ENCODE peak calls at places on chromosomes 16 and 17, in seven cellular contexts. L is IMR-90, X is A549, W is HepG2, T is K562, F is H1, R is GM12878. C is an unnamed sample.

GRCh38 chr17:9170822-9171221 is 149.5 kb downstream of the NTN1 start:
- DNase-seq in T (no peak), R (no peak), X (no peak), F (no peak), W (peak), L (no peak), C (no peak)

GRCh38 chr16:1645914-1646525 is 32.1 kb upstream of the JPT2 start:
- DNase-seq in T (peak), F (no peak), L (peak), X (peak), W (peak), R (no peak), C (no peak)

GRCh38 chr16:71201054-71201453 is 29.5 kb downstream of the HYDIN start:
- DNase-seq in W (no peak), F (no peak), T (no peak), X (no peak), R (no peak), L (no peak), C (no peak)

GRCh38 chr17:80855968-80856862 is 135.4 kb upstream of the CHMP6 start:
- DNase-seq in W (peak), X (peak), F (no peak), T (peak), L (peak), R (peak), C (no peak)

GRCh38 chr16:66508261-66508913 is 41.5 kb downstream of the TK2 start:
- DNase-seq in T (no peak), F (no peak), W (no peak), R (no peak), X (peak), L (no peak), C (no peak)

GRCh38 chr16:58491-59439 is 5.1 kb downstream of the SNRNP25 start:
- DNase-seq in L (no peak), F (no peak), T (no peak), W (no peak), X (no peak), R (no peak), C (no peak)

GRCh38 chr17:66784621-66785364 is 50.1 kb upstream of the CACNG5 start:
- DNase-seq in F (no peak), L (no peak), T (no peak), W (no peak), R (no peak), X (no peak), C (peak)

GRCh38 chr16:15658149-15658548 is 8.1 kb downstream of the NDE1 start:
- DNase-seq in W (no peak), R (no peak), T (no peak), L (no peak), F (no peak), X (no peak), C (no peak)

GRCh38 chr16:57618306-57619132 is 9.9 kb upstream of the ADGRG1 start:
- DNase-seq in W (no peak), F (no peak), L (peak), X (no peak), R (no peak), T (no peak), C (no peak)

GRCh38 chr16:57799619-57800212 is 2.6 kb downstream of the KIFC3 start:
- DNase-seq in L (no peak), W (no peak), F (no peak), X (no peak), T (no peak), R (no peak), C (peak)

GRCh38 chr16:83305092-83305491 is 502.7 kb upstream of the HSBP1 start:
- DNase-seq in T (no peak), W (no peak), F (no peak), R (no peak), L (peak), X (no peak), C (no peak)

GRCh38 chr17:77884019-77884418 is 74.5 kb upstream of the TNRC6C start:
- DNase-seq in R (no peak), X (no peak), L (peak), T (no peak), F (no peak), W (no peak), C (peak)

GRCh38 chr17:18257268-18257681 is 1.3 kb downstream of the FLII start:
- DNase-seq in L (no peak), X (no peak), T (no peak), W (peak), F (no peak), R (no peak), C (no peak)
- TF ChIP-seq RFX5 in L (no peak), X (no peak), T (no peak), W (no peak), F (no peak), R (no peak), C (no peak)

DNA sequence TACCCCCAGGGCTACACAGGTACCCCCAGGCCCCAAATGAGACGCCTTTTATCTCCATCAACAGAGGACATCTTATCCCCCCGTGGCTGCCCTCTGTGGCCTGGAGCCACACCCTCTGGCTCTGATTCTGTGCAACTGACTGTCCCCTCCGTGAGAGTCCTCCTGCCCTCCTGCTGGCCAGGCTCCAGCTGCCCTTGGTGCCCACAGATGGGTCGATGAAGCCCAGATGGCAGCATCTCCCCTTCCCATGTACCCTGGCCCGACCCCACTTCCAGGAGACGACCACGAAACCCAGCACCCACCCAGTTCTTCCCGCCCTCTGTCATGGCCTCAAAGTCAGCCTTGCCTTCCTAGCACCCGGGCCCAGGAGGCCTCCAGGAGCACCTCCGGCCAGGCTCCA is 9.6 kb upstream of the KRTAP17-1 start:
- DNase-seq in X (no peak), L (no peak), R (no peak), W (no peak), F (no peak), T (no peak), C (no peak)
- TF ChIP-seq RFX5 in X (no peak), L (no peak), R (no peak), W (no peak), F (no peak), T (no peak), C (no peak)

GRCh38 chr17:10352866-10353265 is 19.9 kb downstream of the MYH13 start:
- DNase-seq in F (no peak), T (no peak), X (no peak), W (no peak), L (no peak), R (no peak), C (no peak)

DNA sequence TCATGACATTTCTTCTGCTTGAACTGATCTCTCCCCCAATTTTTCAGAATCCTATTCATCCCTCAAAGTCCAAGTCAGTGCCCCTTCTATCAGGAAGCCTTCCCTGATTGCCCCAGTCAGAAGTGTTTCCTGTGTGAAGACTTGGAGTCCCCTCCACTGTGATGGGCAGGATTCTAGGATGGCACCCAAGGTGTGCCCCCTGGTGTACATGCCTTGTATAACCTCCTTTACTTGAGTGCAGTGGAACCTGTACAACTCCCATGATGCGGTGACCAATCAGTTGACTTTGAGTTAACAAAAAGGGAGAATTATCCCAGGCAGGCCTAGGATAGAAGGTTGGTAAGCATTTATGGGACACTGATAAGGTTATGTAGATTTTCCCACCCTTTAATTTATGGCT is 23.4 kb downstream of the MYH13 start:
- DNase-seq in F (no peak), R (no peak), X (peak), L (no peak), W (no peak), T (no peak), C (peak)
- TF ChIP-seq RFX5 in F (no peak), R (no peak), X (no peak), L (no peak), W (no peak), T (no peak), C (no peak)

GRCh38 chr17:6448473-6448872 is 4.2 kb downstream of the PIMREG start:
- DNase-seq in R (no peak), L (no peak), X (no peak), W (no peak), F (no peak), T (no peak), C (no peak)
- TF ChIP-seq RFX5 in R (no peak), L (no peak), X (no peak), W (no peak), F (no peak), T (no peak), C (no peak)

GRCh38 chr16:10961231-10961630 is 16.9 kb downstream of the CLEC16A start:
- DNase-seq in T (no peak), R (no peak), L (peak), X (no peak), F (no peak), W (no peak), C (no peak)
- TF ChIP-seq RFX5 in T (no peak), R (no peak), L (no peak), X (no peak), F (no peak), W (no peak), C (no peak)

DNA sequence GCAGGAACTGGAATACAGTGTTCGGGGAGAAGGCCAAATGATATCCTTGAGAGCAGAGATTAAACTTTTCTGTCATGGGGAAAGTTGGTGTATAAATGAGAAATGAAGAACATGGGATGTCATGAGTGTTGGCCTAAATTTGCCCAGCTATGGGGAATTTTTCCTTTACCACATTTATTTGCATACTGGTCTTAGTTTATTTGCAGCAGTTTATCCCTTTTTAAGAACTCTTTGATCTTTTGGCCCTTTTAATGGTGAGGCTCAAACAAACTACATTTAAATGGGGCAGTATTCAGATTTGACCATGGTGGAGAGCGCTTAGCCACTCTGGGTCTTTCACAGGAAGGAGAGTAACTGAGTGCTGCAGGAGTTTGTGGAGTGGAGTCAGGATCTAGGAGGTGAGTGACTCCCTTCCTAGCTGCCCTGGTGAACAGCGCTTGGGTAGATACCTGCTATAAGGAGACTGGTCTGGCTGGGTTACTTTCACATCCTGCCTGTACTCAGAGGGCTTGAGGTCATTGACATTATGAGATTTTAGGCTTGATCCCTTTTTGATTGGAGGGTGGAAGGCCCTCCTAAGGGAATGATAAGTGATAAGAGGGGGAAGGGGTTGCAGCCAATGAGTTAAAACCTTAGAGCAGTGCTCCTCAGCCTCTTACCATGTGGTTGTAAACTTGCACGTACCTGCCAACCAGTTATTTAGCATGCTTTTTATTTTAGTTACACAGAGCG is 10.7 kb downstream of the PYCARD start:
- DNase-seq in F (no peak), R (no peak), W (no peak), T (peak), L (no peak), X (no peak), C (no peak)
- TF ChIP-seq RFX5 in F (no peak), R (no peak), W (no peak), T (no peak), L (no peak), X (no peak), C (no peak)

GRCh38 chr16:3858809-3859208 is 21.7 kb downstream of the CREBBP start:
- DNase-seq in L (no peak), R (no peak), F (no peak), T (no peak), W (no peak), X (no peak), C (no peak)
- TF ChIP-seq RFX5 in L (no peak), R (no peak), F (no peak), T (no peak), W (no peak), X (no peak), C (no peak)

GRCh38 chr16:84785843-84786538 is 33.8 kb upstream of the CRISPLD2 start:
- DNase-seq in L (peak), F (no peak), R (no peak), X (no peak), W (peak), T (no peak), C (peak)

GRCh38 chr16:84790291-84790690 is 29.5 kb upstream of the CRISPLD2 start:
- DNase-seq in T (no peak), L (no peak), R (no peak), F (no peak), X (no peak), W (no peak), C (no peak)

GRCh38 chr16:84789431-84789830 is 30.4 kb upstream of the CRISPLD2 start:
- DNase-seq in T (no peak), F (no peak), R (no peak), W (no peak), X (no peak), L (no peak), C (no peak)

GRCh38 chr16:84788968-84789371 is 30.8 kb upstream of the CRISPLD2 start:
- DNase-seq in L (no peak), R (no peak), W (no peak), X (no peak), T (no peak), F (no peak), C (peak)

DNA sequence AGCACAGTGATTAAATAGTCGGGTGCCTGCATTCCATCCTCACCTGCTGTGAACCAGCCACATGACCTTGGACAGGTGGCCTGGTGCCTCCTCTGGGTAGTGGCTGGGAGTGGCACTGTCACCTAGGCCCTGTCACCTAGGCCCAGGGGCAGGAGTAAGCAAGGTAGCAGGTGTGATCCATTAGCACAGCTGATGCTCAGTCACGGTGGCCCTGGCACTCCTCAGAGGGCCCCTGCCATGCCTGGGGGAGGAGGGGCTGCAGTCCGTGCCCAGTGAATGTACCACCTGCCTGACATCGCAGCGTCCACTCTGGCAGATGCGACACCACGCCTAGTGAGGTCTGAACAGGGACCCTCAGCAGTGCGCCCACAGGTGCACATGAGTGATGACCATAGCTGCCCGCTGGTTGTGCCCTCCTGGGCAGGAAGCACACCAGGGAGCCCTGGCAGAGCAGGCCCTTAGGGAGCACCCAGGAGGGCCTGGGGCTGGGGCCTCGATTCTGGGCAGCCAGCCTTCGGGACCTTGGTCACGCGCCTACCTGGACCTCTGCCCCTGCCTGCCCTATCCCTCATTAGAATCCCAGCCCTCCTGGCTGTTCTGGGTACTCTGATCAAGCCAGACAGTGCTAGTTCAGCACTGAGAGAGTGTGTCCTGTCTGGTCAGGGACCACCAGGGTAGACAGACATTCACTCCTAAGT is 33.0 kb upstream of the CRISPLD2 start:
- DNase-seq in X (no peak), F (no peak), W (no peak), L (no peak), R (no peak), T (no peak), C (no peak)
- TF ChIP-seq RFX5 in X (no peak), F (no peak), W (no peak), L (no peak), R (no peak), T (no peak), C (no peak)

C was measured in SK-N-SH.